ENCODE peak calls at places on chromosomes 12 and 14, in nine cellular contexts. One of them, this sample, is unnamed.

GRCh38 chr14:93765032-93765626 is 23.2 kb downstream of the PRIMA1 start:
- DNase-seq in endothelial cell: no peak
- DNase-seq in HFFc6: no peak
- DNase-seq in COR-L47: peak
- DNase-seq in MV-4-11: no peak
- DNase-seq in NCI-H2081: peak
- DNase-seq in stimulated activated CD8-positive, alpha-beta memory T cell treated with anti-CD3 and anti-CD28 coated beads, Interleukin-2, amount 100 ng/mL, for 1 hour: no peak
- DNase-seq in NCI-H187: no peak
- DNase-seq in fibroblast of the conjunctiva: no peak
- DNase-seq in this sample: no peak

GRCh38 chr14:77106666-77107065 is 8.6 kb downstream of the CIPC start:
- DNase-seq in endothelial cell: no peak
- DNase-seq in HFFc6: no peak
- DNase-seq in COR-L47: no peak
- DNase-seq in MV-4-11: peak
- DNase-seq in NCI-H2081: no peak
- DNase-seq in stimulated activated CD8-positive, alpha-beta memory T cell treated with anti-CD3 and anti-CD28 coated beads, Interleukin-2, amount 100 ng/mL, for 1 hour: no peak
- DNase-seq in NCI-H187: no peak
- DNase-seq in fibroblast of the conjunctiva: no peak
- DNase-seq in this sample: no peak

GRCh38 chr14:61184117-61184516 is 97.0 kb downstream of the TMEM30B start:
- DNase-seq in endothelial cell: no peak
- DNase-seq in HFFc6: peak
- DNase-seq in COR-L47: no peak
- DNase-seq in MV-4-11: no peak
- DNase-seq in NCI-H2081: no peak
- DNase-seq in stimulated activated CD8-positive, alpha-beta memory T cell treated with anti-CD3 and anti-CD28 coated beads, Interleukin-2, amount 100 ng/mL, for 1 hour: no peak
- DNase-seq in NCI-H187: no peak
- DNase-seq in fibroblast of the conjunctiva: peak
- DNase-seq in this sample: no peak

GRCh38 chr12:51323317-51323960 is 535 bp downstream of the BIN2 start:
- DNase-seq in endothelial cell: no peak
- DNase-seq in HFFc6: no peak
- DNase-seq in COR-L47: no peak
- DNase-seq in MV-4-11: no peak
- DNase-seq in NCI-H2081: no peak
- DNase-seq in stimulated activated CD8-positive, alpha-beta memory T cell treated with anti-CD3 and anti-CD28 coated beads, Interleukin-2, amount 100 ng/mL, for 1 hour: peak
- DNase-seq in NCI-H187: no peak
- DNase-seq in fibroblast of the conjunctiva: no peak
- DNase-seq in this sample: no peak

GRCh38 chr12:94560416-94561221 is 89.7 kb downstream of the TMCC3 start:
- DNase-seq in endothelial cell: no peak
- DNase-seq in HFFc6: no peak
- DNase-seq in COR-L47: peak
- DNase-seq in MV-4-11: no peak
- DNase-seq in NCI-H2081: no peak
- DNase-seq in stimulated activated CD8-positive, alpha-beta memory T cell treated with anti-CD3 and anti-CD28 coated beads, Interleukin-2, amount 100 ng/mL, for 1 hour: no peak
- DNase-seq in NCI-H187: no peak
- DNase-seq in fibroblast of the conjunctiva: peak
- DNase-seq in this sample: no peak

GRCh38 chr12:110351119-110351518 is 52.4 kb downstream of the ANAPC7 start:
- DNase-seq in endothelial cell: no peak
- DNase-seq in HFFc6: no peak
- DNase-seq in COR-L47: no peak
- DNase-seq in MV-4-11: no peak
- DNase-seq in NCI-H2081: no peak
- DNase-seq in stimulated activated CD8-positive, alpha-beta memory T cell treated with anti-CD3 and anti-CD28 coated beads, Interleukin-2, amount 100 ng/mL, for 1 hour: no peak
- DNase-seq in NCI-H187: no peak
- DNase-seq in fibroblast of the conjunctiva: no peak
- DNase-seq in this sample: no peak

GRCh38 chr12:58491296-58491695 is 429.0 kb downstream of the LRIG3 start:
- DNase-seq in endothelial cell: no peak
- DNase-seq in HFFc6: no peak
- DNase-seq in COR-L47: no peak
- DNase-seq in MV-4-11: no peak
- DNase-seq in NCI-H2081: no peak
- DNase-seq in stimulated activated CD8-positive, alpha-beta memory T cell treated with anti-CD3 and anti-CD28 coated beads, Interleukin-2, amount 100 ng/mL, for 1 hour: no peak
- DNase-seq in NCI-H187: no peak
- DNase-seq in fibroblast of the conjunctiva: peak
- DNase-seq in this sample: no peak

GRCh38 chr14:94307410-94307992 is 14.4 kb upstream of the SERPINA10 start:
- DNase-seq in endothelial cell: no peak
- DNase-seq in HFFc6: no peak
- DNase-seq in COR-L47: no peak
- DNase-seq in MV-4-11: no peak
- DNase-seq in NCI-H2081: no peak
- DNase-seq in stimulated activated CD8-positive, alpha-beta memory T cell treated with anti-CD3 and anti-CD28 coated beads, Interleukin-2, amount 100 ng/mL, for 1 hour: no peak
- DNase-seq in NCI-H187: no peak
- DNase-seq in fibroblast of the conjunctiva: no peak
- DNase-seq in this sample: peak

GRCh38 chr14:56150645-56151345 is 32.6 kb downstream of the PELI2 start:
- DNase-seq in endothelial cell: no peak
- DNase-seq in HFFc6: no peak
- DNase-seq in COR-L47: no peak
- DNase-seq in MV-4-11: no peak
- DNase-seq in NCI-H2081: no peak
- DNase-seq in stimulated activated CD8-positive, alpha-beta memory T cell treated with anti-CD3 and anti-CD28 coated beads, Interleukin-2, amount 100 ng/mL, for 1 hour: no peak
- DNase-seq in NCI-H187: no peak
- DNase-seq in fibroblast of the conjunctiva: no peak
- DNase-seq in this sample: no peak

GRCh38 chr14:74863274-74863673 is 12.7 kb downstream of the PROX2 start:
- DNase-seq in endothelial cell: no peak
- DNase-seq in HFFc6: no peak
- DNase-seq in COR-L47: no peak
- DNase-seq in MV-4-11: peak
- DNase-seq in NCI-H2081: no peak
- DNase-seq in stimulated activated CD8-positive, alpha-beta memory T cell treated with anti-CD3 and anti-CD28 coated beads, Interleukin-2, amount 100 ng/mL, for 1 hour: no peak
- DNase-seq in NCI-H187: no peak
- DNase-seq in fibroblast of the conjunctiva: no peak
- DNase-seq in this sample: no peak

GRCh38 chr12:84912191-84913142 is at the start of gene SLC6A15:
- DNase-seq in endothelial cell: peak
- DNase-seq in HFFc6: no peak
- DNase-seq in COR-L47: peak
- DNase-seq in MV-4-11: no peak
- DNase-seq in NCI-H2081: peak
- DNase-seq in stimulated activated CD8-positive, alpha-beta memory T cell treated with anti-CD3 and anti-CD28 coated beads, Interleukin-2, amount 100 ng/mL, for 1 hour: no peak
- DNase-seq in NCI-H187: peak
- DNase-seq in fibroblast of the conjunctiva: peak
- DNase-seq in this sample: no peak

GRCh38 chr12:88793091-88793490 is 212.8 kb upstream of the KITLG start:
- DNase-seq in endothelial cell: no peak
- DNase-seq in HFFc6: peak
- DNase-seq in COR-L47: no peak
- DNase-seq in MV-4-11: no peak
- DNase-seq in NCI-H2081: no peak
- DNase-seq in stimulated activated CD8-positive, alpha-beta memory T cell treated with anti-CD3 and anti-CD28 coated beads, Interleukin-2, amount 100 ng/mL, for 1 hour: no peak
- DNase-seq in NCI-H187: no peak
- DNase-seq in fibroblast of the conjunctiva: no peak
- DNase-seq in this sample: no peak